ENCODE peak calls at places on chromosomes 11 and 22, in ten cellular contexts. One of them, this sample, is unnamed.

GRCh38 chr11:121394785-121395184 is 57.3 kb upstream of the SORL1 start:
- DNase-seq in fibroblast of lung: no peak
- DNase-seq in neural progenitor cell: no peak
- DNase-seq in IMR-90: no peak
- DNase-seq in foreskin fibroblast: no peak
- DNase-seq in NB4: peak; percentile 60
- DNase-seq in cardiac fibroblast: no peak
- DNase-seq in heart right ventricle: no peak
- DNase-seq in stomach: no peak
- DNase-seq in body of pancreas: no peak
- DNase-seq in this sample: no peak

GRCh38 chr11:10050561-10050960 is 243.5 kb downstream of the SBF2 start:
- DNase-seq in foreskin fibroblast: peak; percentile 29
- DNase-seq in heart right ventricle: no peak
- DNase-seq in fibroblast of lung: no peak
- DNase-seq in body of pancreas: no peak
- DNase-seq in stomach: no peak
- DNase-seq in IMR-90: peak; percentile 59
- DNase-seq in cardiac fibroblast: no peak
- DNase-seq in NB4: no peak
- DNase-seq in neural progenitor cell: no peak
- DNase-seq in this sample: no peak

GRCh38 chr11:110435780-110436717 is 6.3 kb downstream of the FDX1 start:
- DNase-seq in cardiac fibroblast: peak; percentile 48
- DNase-seq in NB4: peak; percentile 26
- DNase-seq in heart right ventricle: no peak
- DNase-seq in IMR-90: peak; percentile 39
- DNase-seq in body of pancreas: no peak
- DNase-seq in neural progenitor cell: no peak
- DNase-seq in foreskin fibroblast: no peak
- DNase-seq in stomach: no peak
- DNase-seq in fibroblast of lung: peak; percentile 37
- DNase-seq in this sample: no peak

GRCh38 chr22:24169439-24170058 is 11.7 kb upstream of the SUSD2 start:
- DNase-seq in neural progenitor cell: no peak
- DNase-seq in stomach: no peak
- DNase-seq in IMR-90: no peak
- DNase-seq in body of pancreas: no peak
- DNase-seq in foreskin fibroblast: no peak
- DNase-seq in heart right ventricle: no peak
- DNase-seq in cardiac fibroblast: no peak
- DNase-seq in fibroblast of lung: no peak
- DNase-seq in NB4: no peak
- DNase-seq in this sample: no peak

GRCh38 chr22:21641417-21641794 is 696 bp upstream of the SDF2L1 start:
- DNase-seq in cardiac fibroblast: peak; percentile 65
- DNase-seq in neural progenitor cell: peak; percentile 79
- DNase-seq in body of pancreas: peak; percentile 72
- DNase-seq in foreskin fibroblast: peak; percentile 50
- DNase-seq in IMR-90: peak; percentile 55
- DNase-seq in stomach: peak; percentile 53
- DNase-seq in heart right ventricle: no peak
- DNase-seq in fibroblast of lung: peak; percentile 51
- DNase-seq in NB4: peak; percentile 69
- DNase-seq in this sample: no peak

GRCh38 chr11:122754553-122755322 is 83.6 kb upstream of the CRTAM start:
- DNase-seq in body of pancreas: peak; percentile 13
- DNase-seq in stomach: no peak
- DNase-seq in foreskin fibroblast: no peak
- DNase-seq in IMR-90: no peak
- DNase-seq in neural progenitor cell: peak; percentile 54
- DNase-seq in heart right ventricle: no peak
- DNase-seq in cardiac fibroblast: no peak
- DNase-seq in fibroblast of lung: no peak
- DNase-seq in NB4: peak; percentile 75
- DNase-seq in this sample: no peak

GRCh38 chr11:122199661-122200060 is 83.6 kb upstream of the BLID start:
- DNase-seq in body of pancreas: no peak
- DNase-seq in cardiac fibroblast: peak; percentile 65
- DNase-seq in neural progenitor cell: no peak
- DNase-seq in NB4: no peak
- DNase-seq in foreskin fibroblast: no peak
- DNase-seq in stomach: no peak
- DNase-seq in heart right ventricle: no peak
- DNase-seq in IMR-90: no peak
- DNase-seq in fibroblast of lung: no peak
- DNase-seq in this sample: no peak

GRCh38 chr11:32809313-32809712 is 14.9 kb upstream of the CCDC73 start:
- DNase-seq in neural progenitor cell: peak; percentile 83
- DNase-seq in heart right ventricle: peak; percentile 62
- DNase-seq in foreskin fibroblast: peak; percentile 43
- DNase-seq in cardiac fibroblast: peak; percentile 85
- DNase-seq in fibroblast of lung: peak; percentile 78
- DNase-seq in NB4: peak; percentile 84
- DNase-seq in IMR-90: peak; percentile 72
- DNase-seq in body of pancreas: peak; percentile 79
- DNase-seq in stomach: peak; percentile 73
- DNase-seq in this sample: peak; percentile 24

GRCh38 chr11:119878990-119879389 is 150.0 kb upstream of the NECTIN1 start:
- DNase-seq in fibroblast of lung: no peak
- DNase-seq in foreskin fibroblast: no peak
- DNase-seq in neural progenitor cell: no peak
- DNase-seq in NB4: peak; percentile 33
- DNase-seq in body of pancreas: peak; percentile 57
- DNase-seq in cardiac fibroblast: no peak
- DNase-seq in IMR-90: no peak
- DNase-seq in heart right ventricle: no peak
- DNase-seq in stomach: no peak
- DNase-seq in this sample: no peak

GRCh38 chr11:22703040-22703439 is 36.6 kb downstream of the GAS2 start:
- DNase-seq in neural progenitor cell: peak; percentile 3
- DNase-seq in stomach: no peak
- DNase-seq in cardiac fibroblast: peak; percentile 71
- DNase-seq in heart right ventricle: no peak
- DNase-seq in body of pancreas: peak; percentile 57
- DNase-seq in NB4: no peak
- DNase-seq in fibroblast of lung: peak; percentile 51
- DNase-seq in foreskin fibroblast: peak; percentile 9
- DNase-seq in IMR-90: peak; percentile 77
- DNase-seq in this sample: peak; percentile 9

GRCh38 chr11:9862981-9863380 is 199.1 kb downstream of the SWAP70 start:
- DNase-seq in body of pancreas: no peak
- DNase-seq in NB4: peak; percentile 61
- DNase-seq in fibroblast of lung: no peak
- DNase-seq in stomach: no peak
- DNase-seq in heart right ventricle: no peak
- DNase-seq in neural progenitor cell: no peak
- DNase-seq in cardiac fibroblast: peak; percentile 77
- DNase-seq in foreskin fibroblast: no peak
- DNase-seq in IMR-90: no peak
- DNase-seq in this sample: no peak

GRCh38 chr11:86395061-86395551 is 20.4 kb downstream of the CCDC81 start:
- DNase-seq in neural progenitor cell: peak; percentile 18
- DNase-seq in cardiac fibroblast: no peak
- DNase-seq in IMR-90: peak; percentile 34
- DNase-seq in heart right ventricle: no peak
- DNase-seq in foreskin fibroblast: no peak
- DNase-seq in NB4: peak; percentile 43
- DNase-seq in stomach: no peak
- DNase-seq in body of pancreas: peak; percentile 38
- DNase-seq in fibroblast of lung: peak; percentile 9
- DNase-seq in this sample: no peak

GRCh38 chr11:2806351-2807058 is 79.1 kb downstream of the CDKN1C start:
- DNase-seq in cardiac fibroblast: no peak
- DNase-seq in stomach: peak; percentile 25
- DNase-seq in NB4: no peak
- DNase-seq in neural progenitor cell: peak; percentile 35
- DNase-seq in body of pancreas: peak; percentile 9
- DNase-seq in foreskin fibroblast: no peak
- DNase-seq in fibroblast of lung: no peak
- DNase-seq in IMR-90: no peak
- DNase-seq in heart right ventricle: no peak
- DNase-seq in this sample: no peak

GRCh38 chr22:43592470-43592869 is 180.7 kb downstream of the MPPED1 start:
- DNase-seq in neural progenitor cell: peak; percentile 78
- DNase-seq in stomach: no peak
- DNase-seq in NB4: no peak
- DNase-seq in body of pancreas: peak; percentile 20
- DNase-seq in IMR-90: peak; percentile 2
- DNase-seq in foreskin fibroblast: no peak
- DNase-seq in fibroblast of lung: no peak
- DNase-seq in cardiac fibroblast: peak; percentile 3
- DNase-seq in heart right ventricle: no peak
- DNase-seq in this sample: no peak

GRCh38 chr11:110409174-110409573 is 20.6 kb upstream of the FDX1 start:
- DNase-seq in foreskin fibroblast: peak; percentile 40
- DNase-seq in neural progenitor cell: no peak
- DNase-seq in body of pancreas: no peak
- DNase-seq in NB4: peak; percentile 74
- DNase-seq in heart right ventricle: no peak
- DNase-seq in IMR-90: peak; percentile 37
- DNase-seq in cardiac fibroblast: peak; percentile 55
- DNase-seq in fibroblast of lung: peak; percentile 63
- DNase-seq in stomach: no peak
- DNase-seq in this sample: no peak

DNA sequence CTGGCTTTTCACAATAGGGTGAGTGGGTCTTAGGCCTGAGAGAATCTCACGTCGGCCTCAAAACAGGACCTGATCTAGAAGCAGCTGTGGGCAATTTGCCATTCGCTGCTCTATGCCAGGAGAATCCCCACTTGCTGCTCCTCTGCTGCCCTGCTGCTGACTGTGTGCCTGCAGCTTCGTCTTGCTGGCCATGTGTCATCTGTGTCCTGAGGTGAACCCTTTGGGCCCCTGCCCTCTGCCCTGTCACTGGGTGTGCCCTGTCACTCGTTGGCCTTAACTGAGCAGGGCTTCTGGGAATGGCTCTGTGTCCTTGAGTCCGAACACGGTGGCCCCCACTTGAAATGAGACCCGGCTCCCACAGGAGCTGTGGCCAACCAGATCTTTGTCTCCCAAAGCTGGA is 6.2 kb downstream of the NAA40 start:
- DNase-seq in stomach: no peak
- DNase-seq in neural progenitor cell: no peak
- DNase-seq in IMR-90: no peak
- DNase-seq in cardiac fibroblast: no peak
- DNase-seq in body of pancreas: peak; percentile 40
- DNase-seq in fibroblast of lung: no peak
- DNase-seq in NB4: no peak
- DNase-seq in heart right ventricle: peak; percentile 34
- DNase-seq in foreskin fibroblast: peak; percentile 53
- DNase-seq in this sample: no peak
- H3K4me3 ChIP-seq in stomach: no peak overlapping the region
- H3K4me3 ChIP-seq in neural progenitor cell: no peak overlapping the region
- H3K4me3 ChIP-seq in IMR-90: no peak overlapping the region
- H3K4me3 ChIP-seq in cardiac fibroblast: no peak overlapping the region
- H3K4me3 ChIP-seq in body of pancreas: no peak overlapping the region
- H3K4me3 ChIP-seq in fibroblast of lung: no peak overlapping the region
- H3K4me3 ChIP-seq in NB4: no peak overlapping the region
- H3K4me3 ChIP-seq in heart right ventricle: no peak overlapping the region
- H3K4me3 ChIP-seq in foreskin fibroblast: no peak overlapping the region
- H3K4me3 ChIP-seq in this sample: no peak overlapping the region

GRCh38 chr11:17735823-17736772 is 1.5 kb downstream of the KCNC1 start:
- DNase-seq in fibroblast of lung: no peak
- DNase-seq in body of pancreas: no peak
- DNase-seq in IMR-90: no peak
- DNase-seq in heart right ventricle: no peak
- DNase-seq in stomach: no peak
- DNase-seq in neural progenitor cell: peak; percentile 63
- DNase-seq in cardiac fibroblast: no peak
- DNase-seq in foreskin fibroblast: no peak
- DNase-seq in NB4: no peak
- DNase-seq in this sample: no peak
- TF ChIP-seq CTCF in fibroblast of lung: peak; percentile 5
- TF ChIP-seq CTCF in body of pancreas: no peak
- TF ChIP-seq CTCF in IMR-90: peak; percentile 20
- TF ChIP-seq CTCF in heart right ventricle: no peak
- TF ChIP-seq CTCF in stomach: no peak
- TF ChIP-seq CTCF in neural progenitor cell: peak; percentile 64
- TF ChIP-seq CTCF in cardiac fibroblast: peak; percentile 1
- TF ChIP-seq CTCF in foreskin fibroblast: peak; percentile 11
- TF ChIP-seq CTCF in NB4: no peak
- TF ChIP-seq CTCF in this sample: peak; percentile 11

GRCh38 chr11:720642-721346 is 14.8 kb downstream of the EPS8L2 start:
- DNase-seq in cardiac fibroblast: no peak
- DNase-seq in heart right ventricle: no peak
- DNase-seq in stomach: peak; percentile 59
- DNase-seq in foreskin fibroblast: no peak
- DNase-seq in fibroblast of lung: peak; percentile 59
- DNase-seq in IMR-90: peak; percentile 29
- DNase-seq in neural progenitor cell: peak; percentile 91
- DNase-seq in body of pancreas: no peak
- DNase-seq in NB4: no peak
- DNase-seq in this sample: no peak

GRCh38 chr11:721913-722811 is 16.1 kb downstream of the EPS8L2 start:
- DNase-seq in fibroblast of lung: no peak
- DNase-seq in body of pancreas: no peak
- DNase-seq in IMR-90: no peak
- DNase-seq in foreskin fibroblast: no peak
- DNase-seq in heart right ventricle: no peak
- DNase-seq in NB4: peak; percentile 66
- DNase-seq in stomach: no peak
- DNase-seq in cardiac fibroblast: no peak
- DNase-seq in neural progenitor cell: no peak
- DNase-seq in this sample: no peak

GRCh38 chr11:719214-720016 is 13.4 kb downstream of the EPS8L2 start:
- DNase-seq in body of pancreas: no peak
- DNase-seq in NB4: no peak
- DNase-seq in IMR-90: no peak
- DNase-seq in cardiac fibroblast: no peak
- DNase-seq in heart right ventricle: no peak
- DNase-seq in stomach: no peak
- DNase-seq in neural progenitor cell: no peak
- DNase-seq in fibroblast of lung: no peak
- DNase-seq in foreskin fibroblast: no peak
- DNase-seq in this sample: no peak

GRCh38 chr11:721347-721912 is 15.4 kb downstream of the EPS8L2 start:
- DNase-seq in stomach: no peak
- DNase-seq in body of pancreas: no peak
- DNase-seq in IMR-90: no peak
- DNase-seq in fibroblast of lung: no peak
- DNase-seq in heart right ventricle: no peak
- DNase-seq in foreskin fibroblast: no peak
- DNase-seq in NB4: no peak
- DNase-seq in cardiac fibroblast: no peak
- DNase-seq in neural progenitor cell: peak; percentile 28
- DNase-seq in this sample: no peak

GRCh38 chr11:720017-720641 is 14.1 kb downstream of the EPS8L2 start:
- DNase-seq in stomach: no peak
- DNase-seq in NB4: no peak
- DNase-seq in IMR-90: no peak
- DNase-seq in heart right ventricle: no peak
- DNase-seq in fibroblast of lung: no peak
- DNase-seq in body of pancreas: no peak
- DNase-seq in neural progenitor cell: no peak
- DNase-seq in cardiac fibroblast: no peak
- DNase-seq in foreskin fibroblast: no peak
- DNase-seq in this sample: no peak
- H3K4me3 ChIP-seq in stomach: peak overlapping the region; percentile 27
- H3K4me3 ChIP-seq in NB4: no peak overlapping the region
- H3K4me3 ChIP-seq in IMR-90: no peak overlapping the region
- H3K4me3 ChIP-seq in heart right ventricle: no peak overlapping the region
- H3K4me3 ChIP-seq in fibroblast of lung: no peak overlapping the region
- H3K4me3 ChIP-seq in body of pancreas: no peak overlapping the region
- H3K4me3 ChIP-seq in neural progenitor cell: peak overlapping the region; percentile 34
- H3K4me3 ChIP-seq in cardiac fibroblast: no peak overlapping the region
- H3K4me3 ChIP-seq in foreskin fibroblast: no peak overlapping the region
- H3K4me3 ChIP-seq in this sample: no peak overlapping the region

GRCh38 chr22:48765595-48765994 is 1062.1 kb downstream of the BRD1 start:
- DNase-seq in NB4: no peak
- DNase-seq in foreskin fibroblast: no peak
- DNase-seq in fibroblast of lung: no peak
- DNase-seq in stomach: peak; percentile 4
- DNase-seq in cardiac fibroblast: no peak
- DNase-seq in IMR-90: no peak
- DNase-seq in body of pancreas: no peak
- DNase-seq in heart right ventricle: no peak
- DNase-seq in neural progenitor cell: no peak
- DNase-seq in this sample: no peak
- TF ChIP-seq CTCF in NB4: no peak
- TF ChIP-seq CTCF in foreskin fibroblast: no peak
- TF ChIP-seq CTCF in fibroblast of lung: no peak
- TF ChIP-seq CTCF in stomach: no peak
- TF ChIP-seq CTCF in cardiac fibroblast: no peak
- TF ChIP-seq CTCF in IMR-90: no peak
- TF ChIP-seq CTCF in body of pancreas: no peak
- TF ChIP-seq CTCF in heart right ventricle: no peak
- TF ChIP-seq CTCF in neural progenitor cell: no peak
- TF ChIP-seq CTCF in this sample: no peak

This sample was measured in AG04449.